ENCODE peak calls at places on chromosome 3, in nine cellular contexts. G, R, U, P, T, H, D, B and M are unnamed samples. For H3K4me1, the result is how much of the 10 kb centered on the place peaks cover.

GRCh38 chr3:191070762-191071365 is 128.2 kb upstream of the OSTN start:
- DNase-seq in H (no peak), B (no peak), R (no peak), D (no peak), P (peak), U (no peak), T (no peak), G (no peak), M (no peak)

GRCh38 chr3:61299343-61299742 is 48.1 kb upstream of the FHIT start:
- DNase-seq in B (no peak), P (no peak), D (no peak), U (no peak), H (no peak), G (no peak), R (no peak), T (no peak), M (no peak)

GRCh38 chr3:12393894-12394293 is 90.4 kb upstream of the TSEN2 start:
- DNase-seq in P (no peak), B (no peak), H (no peak), G (no peak), U (no peak), T (no peak), D (no peak), R (no peak), M (no peak)

GRCh38 chr3:12040902-12041301 is 36.7 kb downstream of the SYN2 start:
- DNase-seq in P (no peak), D (no peak), G (no peak), B (no peak), U (no peak), T (no peak), H (no peak), R (no peak), M (no peak)

GRCh38 chr3:160226740-160227048 is 1.5 kb downstream of the C3orf80 start:
- DNase-seq in G (no peak), T (no peak), B (no peak), U (no peak), P (no peak), D (no peak), H (no peak), R (no peak), M (no peak)

GRCh38 chr3:3560566-3561336 is 238.5 kb upstream of the LRRN1 start:
- DNase-seq in H (no peak), D (no peak), T (no peak), P (no peak), U (no peak), G (no peak), R (no peak), B (no peak), M (no peak)

GRCh38 chr3:88149146-88149515 is 628 bp upstream of the C3orf38 start:
- DNase-seq in H (no peak), U (no peak), T (peak), P (no peak), B (no peak), G (no peak), R (peak), D (no peak), M (peak)

GRCh38 chr3:137866001-137866400 is 101.9 kb downstream of the SOX14 start:
- DNase-seq in H (no peak), D (no peak), U (no peak), G (no peak), B (no peak), T (no peak), P (no peak), R (no peak), M (no peak)

GRCh38 chr3:71726106-71726505 is 904 bp upstream of the EIF4E3 start:
- DNase-seq in T (no peak), D (no peak), H (no peak), G (no peak), B (peak), P (no peak), R (no peak), U (no peak), M (no peak)

GRCh38 chr3:8660271-8660731 is 15.7 kb upstream of the SSUH2 start:
- DNase-seq in U (no peak), H (no peak), G (no peak), T (no peak), P (peak), B (no peak), R (no peak), D (no peak), M (no peak)

GRCh38 chr3:8657804-8658311 is 13.3 kb upstream of the SSUH2 start:
- DNase-seq in R (no peak), U (no peak), G (no peak), B (no peak), D (no peak), P (no peak), T (no peak), H (no peak), M (peak)

GRCh38 chr3:8660781-8661180 is 16.2 kb upstream of the SSUH2 start:
- DNase-seq in G (no peak), B (no peak), D (no peak), T (no peak), R (no peak), U (no peak), H (no peak), P (peak), M (no peak)

GRCh38 chr3:8659242-8659641 is 14.6 kb upstream of the SSUH2 start:
- DNase-seq in G (no peak), H (no peak), T (no peak), P (no peak), R (no peak), U (no peak), D (no peak), B (no peak), M (no peak)

GRCh38 chr3:8658326-8659212 is 14.0 kb upstream of the SSUH2 start:
- DNase-seq in P (peak), R (no peak), B (peak), T (no peak), U (peak), G (peak), D (peak), H (no peak), M (peak)
- H3K4me1 ChIP-seq in P (half or more), R (under half), B (under half), T (under half), U (under half), G (under half), D (under half), H (under half), M (under half)

GRCh38 chr3:124429129-124429815 is 301.0 kb upstream of the UMPS start:
- DNase-seq in D (no peak), P (no peak), U (no peak), H (no peak), T (no peak), B (no peak), R (no peak), G (no peak), M (no peak)

GRCh38 chr3:124434176-124434575 is 296.1 kb upstream of the UMPS start:
- DNase-seq in D (no peak), H (no peak), G (no peak), P (no peak), U (no peak), R (no peak), T (no peak), B (no peak), M (no peak)

GRCh38 chr3:124424396-124424795 is 305.9 kb upstream of the UMPS start:
- DNase-seq in H (no peak), U (no peak), D (no peak), G (no peak), R (no peak), T (no peak), B (no peak), P (no peak), M (no peak)

GRCh38 chr3:124431585-124431984 is 298.7 kb upstream of the UMPS start:
- DNase-seq in R (no peak), U (no peak), D (no peak), H (no peak), T (no peak), G (no peak), B (no peak), P (no peak), M (no peak)

GRCh38 chr3:124428372-124429128 is 301.7 kb upstream of the UMPS start:
- DNase-seq in R (no peak), H (no peak), U (no peak), T (no peak), P (no peak), D (no peak), B (no peak), G (no peak), M (no peak)
- H3K27ac ChIP-seq in R (no peak), H (no peak), U (no peak), T (no peak), P (no peak), D (no peak), B (no peak), G (no peak), M (no peak)

DNA sequence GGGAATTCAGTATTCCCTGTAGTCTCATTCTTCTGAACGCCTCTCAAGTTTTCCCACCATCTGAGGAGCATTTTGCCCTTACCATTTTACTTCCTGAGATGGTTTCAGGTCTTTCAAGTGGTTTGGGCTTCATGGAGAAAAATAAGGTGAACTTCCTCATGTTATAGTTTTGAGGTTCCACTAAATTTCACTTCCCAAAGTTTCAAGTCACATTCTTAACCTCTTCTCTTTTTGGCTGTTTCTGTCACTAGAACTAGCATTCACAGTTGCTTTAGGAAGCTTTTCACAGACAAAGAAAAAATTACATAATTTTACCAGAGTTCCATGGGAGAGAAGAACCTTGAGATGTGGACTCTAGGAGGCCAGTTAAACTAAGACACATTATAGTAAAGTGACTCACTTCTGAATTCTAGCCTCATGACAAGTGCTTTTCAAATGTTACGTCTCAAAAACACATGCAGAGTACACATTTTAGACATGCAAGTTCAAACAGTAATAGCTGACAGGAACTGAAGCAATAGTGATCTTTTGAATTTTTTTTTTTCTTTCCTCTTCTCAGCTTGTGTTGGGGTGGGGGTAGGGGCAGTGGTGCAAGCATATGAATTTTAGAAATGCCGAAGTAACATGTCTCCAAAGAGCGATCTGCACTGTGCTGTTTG is 39.9 kb upstream of the LRTM1 start:
- DNase-seq in R (no peak), B (no peak), D (no peak), P (no peak), H (no peak), U (no peak), G (no peak), T (no peak), M (no peak)
- H3K4me1 ChIP-seq in R (under half), B (under half), D (under half), P (under half), H (under half), U (under half), G (under half), T (under half), M (under half)

GRCh38 chr3:43015572-43016512 is 36.7 kb downstream of the GASK1A start:
- DNase-seq in G (no peak), R (no peak), D (no peak), T (no peak), P (no peak), H (no peak), B (no peak), U (no peak), M (no peak)

GRCh38 chr3:43016513-43016865 is 37.4 kb downstream of the GASK1A start:
- DNase-seq in B (no peak), U (no peak), T (no peak), R (no peak), G (no peak), D (no peak), P (no peak), H (no peak), M (no peak)

GRCh38 chr3:43013743-43014155 is 34.6 kb downstream of the GASK1A start:
- DNase-seq in B (no peak), G (no peak), R (no peak), D (no peak), U (no peak), T (no peak), P (no peak), H (no peak), M (no peak)

GRCh38 chr3:43014216-43014615 is 35.1 kb downstream of the GASK1A start:
- DNase-seq in U (no peak), R (no peak), D (no peak), P (no peak), G (no peak), B (no peak), H (no peak), T (no peak), M (no peak)

DNA sequence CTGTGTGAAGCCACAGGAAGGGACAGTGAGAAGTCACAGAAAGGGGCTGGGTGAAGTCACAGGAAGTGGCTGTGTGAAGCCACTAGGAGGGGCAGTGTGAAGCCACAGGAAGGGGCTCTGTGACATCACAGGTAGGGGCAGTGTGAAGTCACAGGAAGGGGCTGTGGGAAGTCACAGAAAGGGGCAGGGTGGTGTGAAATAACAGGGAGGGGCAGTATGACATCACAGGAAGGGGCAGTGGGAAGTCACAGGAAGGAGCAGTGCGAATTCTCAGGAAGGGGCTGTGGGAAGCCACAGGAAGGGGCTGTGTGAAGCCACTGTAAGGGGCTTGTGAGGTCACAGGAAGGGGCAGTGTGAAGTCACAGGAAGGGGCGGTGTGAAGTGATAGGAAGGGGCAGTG is 35.9 kb downstream of the GASK1A start:
- DNase-seq in D (no peak), R (no peak), H (no peak), B (no peak), P (no peak), T (no peak), U (no peak), G (no peak), M (no peak)
- H3K27ac ChIP-seq in D (no peak), R (no peak), H (no peak), B (no peak), P (no peak), T (no peak), U (no peak), G (no peak), M (no peak)

DNA sequence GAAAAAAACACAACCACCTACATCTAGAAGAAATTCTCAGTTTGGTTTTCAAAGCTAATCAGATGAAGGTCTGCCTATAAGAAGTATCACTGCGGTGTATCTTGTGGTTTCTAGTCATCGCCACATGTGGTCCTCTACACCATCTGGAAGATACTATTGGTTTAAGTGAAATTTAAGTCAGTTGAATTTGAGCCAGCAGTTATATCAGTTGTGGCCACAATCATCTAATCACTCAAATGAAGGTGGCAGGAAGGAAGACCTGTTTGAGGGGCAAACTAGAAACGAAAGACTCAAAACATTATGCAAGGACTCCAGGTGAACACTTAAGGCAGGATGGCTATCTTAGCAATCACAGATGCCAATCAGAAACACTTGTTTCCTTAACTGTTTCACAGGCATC is 48.7 kb downstream of the ETV5 start:
- DNase-seq in P (no peak), D (no peak), R (no peak), U (no peak), H (no peak), G (no peak), T (no peak), B (no peak), M (no peak)
- H3K4me1 ChIP-seq in P (under half), D (under half), R (under half), U (under half), H (under half), G (under half), T (under half), B (under half), M (under half)

GRCh38 chr3:156304406-156304805 is 184.0 kb downstream of the KCNAB1 start:
- DNase-seq in B (no peak), D (no peak), G (no peak), U (no peak), P (no peak), T (no peak), H (no peak), R (no peak), M (no peak)
- H3K27ac ChIP-seq in B (no peak), D (no peak), G (no peak), U (no peak), P (no peak), T (no peak), H (no peak), R (no peak), M (no peak)

DNA sequence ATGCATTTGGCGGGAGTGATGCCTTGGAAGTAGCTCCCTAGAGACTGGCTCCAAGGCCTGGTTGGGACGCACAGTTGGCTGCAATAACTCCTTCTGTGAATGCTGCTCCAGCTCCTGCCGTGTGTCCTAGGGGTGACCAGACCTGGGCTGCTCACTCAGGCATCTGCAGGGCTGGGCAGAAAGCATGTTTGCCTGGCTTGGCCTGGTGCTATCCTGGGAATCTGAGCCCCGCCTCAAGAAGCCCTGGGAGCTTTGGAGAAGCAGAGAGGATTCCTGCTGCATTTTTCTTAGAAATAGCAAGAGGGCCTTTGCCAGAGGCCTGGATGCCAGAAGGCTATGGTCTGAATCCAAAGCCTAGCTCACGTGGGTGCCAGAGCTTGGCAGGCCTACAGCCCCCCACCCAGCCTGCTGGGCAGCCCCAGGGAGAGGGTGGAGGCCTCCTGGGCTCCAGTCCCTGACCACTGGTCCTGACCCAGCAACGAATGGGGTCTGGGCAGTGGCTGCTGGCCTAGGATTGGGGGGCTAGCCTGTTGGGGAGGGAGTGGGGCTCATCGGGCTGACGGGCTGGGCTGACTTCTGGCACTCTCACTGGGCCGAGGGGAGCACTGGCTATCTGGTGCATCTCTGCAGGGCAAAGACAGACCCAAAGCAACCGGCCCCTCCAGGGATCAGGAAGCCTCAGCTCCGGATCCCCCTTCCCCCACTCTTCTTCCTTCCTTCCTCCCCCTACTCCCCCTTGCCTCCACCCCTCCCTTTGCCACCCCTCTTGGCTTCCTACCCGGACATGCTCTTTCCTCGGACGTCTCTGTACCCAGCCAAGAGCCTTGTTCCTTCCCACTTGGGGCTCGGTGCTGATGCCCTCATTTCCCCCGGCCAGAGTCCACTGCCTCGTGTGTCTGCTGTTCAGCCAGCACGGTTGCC is 10.5 kb downstream of the SEMA3F start:
- DNase-seq in G (no peak), R (no peak), P (no peak), T (no peak), H (no peak), B (no peak), U (no peak), D (peak), M (peak)
- H3K4me1 ChIP-seq in G (under half), R (half or more), P (under half), T (under half), H (under half), B (half or more), U (half or more), D (half or more), M (half or more)

GRCh38 chr3:186664506-186664905 is 1.3 kb upstream of the HRG start:
- DNase-seq in P (no peak), H (peak), G (no peak), B (no peak), U (no peak), D (no peak), R (peak), T (no peak), M (no peak)
- H3K27ac ChIP-seq in P (no peak), H (peak), G (no peak), B (no peak), U (no peak), D (no peak), R (no peak), T (no peak), M (no peak)

DNA sequence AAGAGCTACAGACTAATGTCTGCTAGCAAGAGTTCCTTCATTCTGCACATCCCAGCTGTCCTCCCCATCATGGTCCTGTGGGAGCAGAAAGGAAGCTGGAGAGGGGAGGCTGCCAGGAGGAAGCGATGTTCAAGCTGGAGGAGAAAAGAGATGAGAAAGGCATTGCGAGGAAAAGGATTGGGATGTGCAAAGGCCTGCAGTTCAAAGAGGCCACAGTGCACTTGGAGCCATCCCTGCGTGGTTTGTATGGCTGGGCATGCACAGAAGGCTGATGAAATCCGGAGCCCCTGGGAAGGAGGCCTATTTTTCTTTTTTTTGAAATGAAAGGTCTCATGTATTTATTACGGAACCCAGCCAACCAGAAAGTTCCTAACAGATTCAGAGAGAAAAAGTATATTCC is 22.8 kb downstream of the AMOTL2 start:
- DNase-seq in G (no peak), P (no peak), R (no peak), U (no peak), H (no peak), D (peak), B (no peak), T (no peak), M (no peak)
- H3K4me1 ChIP-seq in G (under half), P (under half), R (under half), U (half or more), H (under half), D (half or more), B (under half), T (under half), M (half or more)

DNA sequence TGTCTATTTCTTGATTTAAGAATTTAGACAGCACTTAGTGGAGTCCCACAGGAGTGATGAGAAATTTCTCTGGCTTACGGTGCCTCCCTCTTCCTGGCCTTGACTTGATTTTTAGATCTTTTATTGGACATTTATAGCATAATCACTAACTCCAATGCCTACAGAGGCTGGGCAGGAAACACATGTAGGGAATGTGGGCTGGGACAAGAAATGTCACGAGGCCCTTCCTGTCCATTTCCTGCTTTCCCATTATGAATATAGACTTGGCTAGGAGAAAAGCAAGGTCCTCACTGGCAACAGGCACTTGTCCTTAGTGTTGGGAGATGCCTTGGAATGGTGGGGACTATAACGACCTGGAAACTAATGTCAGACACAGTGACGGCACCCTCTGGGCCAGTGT is 100.3 kb downstream of the MYLK start:
- DNase-seq in G (no peak), B (peak), T (no peak), R (no peak), H (no peak), D (no peak), U (no peak), P (no peak), M (no peak)
- H3K27ac ChIP-seq in G (no peak), B (peak), T (no peak), R (no peak), H (no peak), D (no peak), U (no peak), P (no peak), M (no peak)